ENCODE peak calls at places on chromosomes 6 and 20, in eight cellular contexts. W, N, B, K, E, L, V and J are unnamed samples. For H3K9me3 and H3K27me3, the result is how much of the 10 kb centered on the place peaks cover.

GRCh38 chr6:116266803-116267202 is 12.9 kb downstream of the TSPYL1 start:
- DNase-seq in V (no peak), E (no peak), B (no peak), W (no peak), L (no peak), N (no peak), K (no peak), J (no peak)

GRCh38 chr6:116365743-116366142 is 5.0 kb upstream of the DSE start:
- DNase-seq in L (no peak), W (no peak), B (no peak), N (no peak), V (no peak), E (no peak), K (no peak), J (no peak)

GRCh38 chr20:57667924-57668782 is 41.7 kb downstream of the PMEPA1 start:
- DNase-seq in B (no peak), E (no peak), W (peak), K (no peak), L (peak), V (no peak), N (peak), J (no peak)

GRCh38 chr6:140393665-140394064 is 1019.2 kb upstream of the CITED2 start:
- DNase-seq in V (no peak), K (no peak), N (no peak), E (peak), W (no peak), B (no peak), L (no peak), J (no peak)

GRCh38 chr20:44705364-44706094 is 9.6 kb upstream of the CCN5 start:
- DNase-seq in V (no peak), K (no peak), W (no peak), L (no peak), E (no peak), N (no peak), B (no peak), J (no peak)

GRCh38 chr20:25461281-25461650 is 53.8 kb downstream of the GINS1 start:
- DNase-seq in L (no peak), W (no peak), N (no peak), V (no peak), E (no peak), K (no peak), B (no peak), J (no peak)

GRCh38 chr6:111291860-111292259 is 191.2 kb downstream of the REV3L start:
- DNase-seq in N (no peak), W (no peak), B (peak), V (no peak), K (no peak), E (no peak), L (no peak), J (no peak)

GRCh38 chr6:116251568-116252384 is 2.1 kb downstream of the TSPYL4 start:
- DNase-seq in W (no peak), E (no peak), K (no peak), B (peak), L (no peak), N (no peak), V (peak), J (no peak)

GRCh38 chr6:42099340-42100028 is 42.9 kb downstream of the C6orf132 start:
- DNase-seq in V (peak), B (peak), L (peak), K (no peak), N (peak), E (no peak), W (peak), J (peak)

GRCh38 chr6:160882741-160883340 is 108.7 kb upstream of the MAP3K4 start:
- DNase-seq in V (peak), E (no peak), W (no peak), B (peak), L (no peak), N (no peak), K (no peak), J (no peak)

GRCh38 chr20:33697129-33697528 is 10.9 kb upstream of the E2F1 start:
- DNase-seq in B (peak), K (no peak), N (no peak), L (no peak), V (peak), E (no peak), W (peak), J (no peak)

GRCh38 chr6:159505140-159505922 is 187.7 kb downstream of the SOD2 start:
- DNase-seq in W (no peak), E (no peak), N (no peak), B (no peak), K (no peak), L (no peak), V (no peak), J (no peak)

GRCh38 chr6:145025488-145025887 is 709.8 kb downstream of the EPM2A start:
- DNase-seq in L (no peak), B (no peak), E (no peak), W (no peak), N (no peak), K (no peak), V (no peak), J (no peak)

GRCh38 chr6:138948780-138949179 is 39.3 kb downstream of the REPS1 start:
- DNase-seq in V (no peak), B (no peak), W (no peak), L (no peak), N (no peak), E (no peak), K (no peak), J (no peak)

GRCh38 chr6:159279790-159280277 is 110.6 kb downstream of the FNDC1 start:
- DNase-seq in W (no peak), L (no peak), B (peak), N (no peak), V (peak), K (no peak), E (no peak), J (peak)

GRCh38 chr6:44851176-44851575 is 463.7 kb downstream of the CDC5L start:
- DNase-seq in N (no peak), W (no peak), K (no peak), L (no peak), B (peak), E (no peak), V (peak), J (no peak)

GRCh38 chr6:169469028-169469427 is 215.4 kb upstream of the THBS2 start:
- DNase-seq in N (no peak), E (no peak), W (no peak), B (no peak), K (no peak), V (no peak), L (no peak), J (no peak)
- H3K9me3 ChIP-seq in N (under half), E (under half), W (half or more), B (under half), K (under half), V (under half), L (under half), J (under half)

GRCh38 chr6:99637629-99638028 is 31.0 kb downstream of the PRDM13 start:
- DNase-seq in V (no peak), N (no peak), E (no peak), L (no peak), B (no peak), W (no peak), K (no peak), J (no peak)

GRCh38 chr6:99641270-99641669 is 34.6 kb downstream of the PRDM13 start:
- DNase-seq in E (no peak), B (no peak), W (no peak), K (no peak), L (no peak), N (no peak), V (no peak), J (no peak)
- H3K27me3 ChIP-seq in E (under half), B (under half), W (under half), K (under half), L (under half), N (under half), V (under half), J (under half)

GRCh38 chr6:363909-364308 is 27.6 kb upstream of the IRF4 start:
- DNase-seq in V (no peak), W (peak), K (no peak), N (no peak), L (no peak), E (no peak), B (no peak), J (no peak)

GRCh38 chr6:362231-362923 is 29.2 kb upstream of the IRF4 start:
- DNase-seq in B (no peak), E (no peak), K (no peak), V (no peak), W (no peak), N (no peak), L (no peak), J (no peak)

GRCh38 chr6:364609-365540 is 26.7 kb upstream of the IRF4 start:
- DNase-seq in K (no peak), B (no peak), L (no peak), E (no peak), V (no peak), N (no peak), W (peak), J (no peak)

GRCh38 chr6:362924-363249 is 28.7 kb upstream of the IRF4 start:
- DNase-seq in L (no peak), V (no peak), W (peak), K (no peak), E (no peak), B (no peak), N (no peak), J (no peak)

DNA sequence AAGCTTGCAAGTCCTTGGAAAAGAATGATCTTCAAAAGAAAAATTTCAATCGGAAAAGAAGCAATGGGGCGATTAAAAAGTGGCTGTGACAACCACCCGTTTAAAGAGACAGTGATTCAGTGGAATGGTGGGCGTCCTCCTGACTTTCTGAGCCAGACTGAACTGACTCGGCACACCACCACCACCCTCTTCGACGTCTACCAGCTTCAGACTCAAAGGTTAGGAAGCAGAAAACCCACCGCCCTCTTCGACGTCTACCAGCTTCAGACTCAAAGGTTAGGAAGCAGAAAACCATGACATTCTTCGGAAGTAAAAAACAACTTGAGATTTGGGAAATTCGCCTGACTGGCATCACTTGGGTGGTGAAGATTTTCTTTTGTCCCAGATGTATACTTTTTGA is 28.3 kb upstream of the IRF4 start:
- DNase-seq in L (no peak), W (no peak), V (no peak), E (no peak), N (no peak), K (no peak), B (no peak), J (no peak)
- H3K9me3 ChIP-seq in L (under half), W (under half), V (under half), E (half or more), N (under half), K (under half), B (under half), J (under half)

GRCh38 chr20:63126876-63127699 is 88.8 kb downstream of the YTHDF1 start:
- DNase-seq in L (peak), K (no peak), E (no peak), N (no peak), W (no peak), V (no peak), B (no peak), J (no peak)

GRCh38 chr20:63128956-63129355 is 87.0 kb downstream of the YTHDF1 start:
- DNase-seq in B (no peak), V (no peak), L (peak), N (no peak), E (no peak), W (no peak), K (no peak), J (no peak)

GRCh38 chr20:63127700-63128364 is 88.1 kb downstream of the YTHDF1 start:
- DNase-seq in L (peak), N (no peak), B (no peak), K (no peak), E (no peak), W (no peak), V (no peak), J (no peak)

GRCh38 chr20:63129376-63129965 is 86.5 kb downstream of the YTHDF1 start:
- DNase-seq in L (no peak), K (no peak), E (no peak), V (no peak), W (no peak), N (no peak), B (no peak), J (no peak)

GRCh38 chr20:63128367-63128766 is 87.6 kb downstream of the YTHDF1 start:
- DNase-seq in N (no peak), W (peak), V (no peak), E (no peak), L (peak), K (no peak), B (no peak), J (no peak)
- H3K27me3 ChIP-seq in N (under half), W (half or more), V (under half), E (under half), L (under half), K (under half), B (under half), J (under half)